ENCODE peak calls at places on chromosomes 5 and 9, in seven cellular contexts. One of them, this sample, is unnamed.
A peak's percentile ranks its signal among the peaks of the same experiment; 100 is the strongest.

GRCh38 chr5:134345996-134346395 is 21.0 kb downstream of the CDKL3 start:
- ATAC-seq in K562: no peak
- ATAC-seq in GM23338: peak; percentile 31
- ATAC-seq in HCT116: peak; percentile 36
- ATAC-seq in HepG2: no peak
- ATAC-seq in Panc1: no peak
- ATAC-seq in GM12878: no peak
- ATAC-seq in this sample: no peak

GRCh38 chr5:87300744-87301143 is 33.1 kb downstream of the RASA1 start:
- ATAC-seq in K562: peak; percentile 62
- ATAC-seq in GM23338: no peak
- ATAC-seq in HCT116: peak; percentile 97
- ATAC-seq in HepG2: no peak
- ATAC-seq in Panc1: peak; percentile 99
- ATAC-seq in GM12878: peak; percentile 32
- ATAC-seq in this sample: peak; percentile 71

GRCh38 chr5:160369990-160370712 is at the start of gene C1QTNF2:
- ATAC-seq in K562: peak; percentile 71
- ATAC-seq in GM23338: peak; percentile 91
- ATAC-seq in HCT116: peak; percentile 75
- ATAC-seq in HepG2: peak; percentile 78
- ATAC-seq in Panc1: peak; percentile 83
- ATAC-seq in GM12878: peak; percentile 69
- ATAC-seq in this sample: peak; percentile 88

GRCh38 chr5:88708021-88708420 is 175.0 kb downstream of the MEF2C start:
- ATAC-seq in K562: no peak
- ATAC-seq in GM23338: no peak
- ATAC-seq in HCT116: no peak
- ATAC-seq in HepG2: no peak
- ATAC-seq in Panc1: no peak
- ATAC-seq in GM12878: no peak
- ATAC-seq in this sample: no peak

GRCh38 chr5:112628219-112628618 is 109.5 kb upstream of the APC start:
- ATAC-seq in K562: no peak
- ATAC-seq in GM23338: peak; percentile 93
- ATAC-seq in HCT116: no peak
- ATAC-seq in HepG2: no peak
- ATAC-seq in Panc1: no peak
- ATAC-seq in GM12878: no peak
- ATAC-seq in this sample: no peak

GRCh38 chr9:694499-695154 is 146.9 kb upstream of the DMRT1 start:
- ATAC-seq in K562: no peak
- ATAC-seq in GM23338: no peak
- ATAC-seq in HCT116: no peak
- ATAC-seq in HepG2: peak; percentile 19
- ATAC-seq in Panc1: no peak
- ATAC-seq in GM12878: peak; percentile 27
- ATAC-seq in this sample: peak; percentile 57

GRCh38 chr9:108783318-108784127 is 72.3 kb downstream of the ACTL7B start:
- ATAC-seq in K562: no peak
- ATAC-seq in GM23338: no peak
- ATAC-seq in HCT116: no peak
- ATAC-seq in HepG2: peak; percentile 79
- ATAC-seq in Panc1: no peak
- ATAC-seq in GM12878: no peak
- ATAC-seq in this sample: no peak

GRCh38 chr9:6449645-6450044 is 36.6 kb downstream of the UHRF2 start:
- ATAC-seq in K562: peak; percentile 35
- ATAC-seq in GM23338: no peak
- ATAC-seq in HCT116: no peak
- ATAC-seq in HepG2: peak; percentile 35
- ATAC-seq in Panc1: no peak
- ATAC-seq in GM12878: peak; percentile 33
- ATAC-seq in this sample: no peak

GRCh38 chr5:156615901-156616300 is 234.2 kb upstream of the PPP1R2B start:
- ATAC-seq in K562: no peak
- ATAC-seq in GM23338: no peak
- ATAC-seq in HCT116: no peak
- ATAC-seq in HepG2: no peak
- ATAC-seq in Panc1: no peak
- ATAC-seq in GM12878: no peak
- ATAC-seq in this sample: no peak

DNA sequence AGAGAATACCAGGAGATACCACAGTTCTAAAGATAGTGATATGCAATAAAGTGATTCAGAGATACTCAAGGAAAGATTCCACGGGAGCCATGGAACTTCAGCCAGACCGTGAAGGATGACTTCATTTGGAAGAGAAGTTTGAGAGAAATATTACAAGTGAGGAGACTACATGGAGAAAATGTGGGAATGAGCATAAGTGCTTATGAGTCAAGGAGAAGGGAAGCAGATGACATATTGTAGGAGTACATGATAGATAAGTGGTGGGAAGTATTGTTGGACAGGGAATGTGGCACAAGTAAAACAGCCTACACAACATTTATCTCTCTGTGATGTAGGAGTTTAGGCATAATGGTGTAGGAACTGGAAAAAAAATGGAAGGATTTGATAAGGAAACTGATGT is 122.1 kb upstream of the FBXL17 start:
- ATAC-seq in K562: no peak
- ATAC-seq in GM23338: no peak
- ATAC-seq in HCT116: no peak
- ATAC-seq in HepG2: no peak
- ATAC-seq in Panc1: no peak
- ATAC-seq in GM12878: no peak
- ATAC-seq in this sample: no peak
- TF ChIP-seq POLR2AphosphoS5 in K562: no peak
- TF ChIP-seq POLR2AphosphoS5 in GM23338: no peak
- TF ChIP-seq POLR2AphosphoS5 in HCT116: no peak
- TF ChIP-seq POLR2AphosphoS5 in HepG2: no peak
- TF ChIP-seq POLR2AphosphoS5 in Panc1: no peak
- TF ChIP-seq POLR2AphosphoS5 in GM12878: no peak
- TF ChIP-seq POLR2AphosphoS5 in this sample: no peak

DNA sequence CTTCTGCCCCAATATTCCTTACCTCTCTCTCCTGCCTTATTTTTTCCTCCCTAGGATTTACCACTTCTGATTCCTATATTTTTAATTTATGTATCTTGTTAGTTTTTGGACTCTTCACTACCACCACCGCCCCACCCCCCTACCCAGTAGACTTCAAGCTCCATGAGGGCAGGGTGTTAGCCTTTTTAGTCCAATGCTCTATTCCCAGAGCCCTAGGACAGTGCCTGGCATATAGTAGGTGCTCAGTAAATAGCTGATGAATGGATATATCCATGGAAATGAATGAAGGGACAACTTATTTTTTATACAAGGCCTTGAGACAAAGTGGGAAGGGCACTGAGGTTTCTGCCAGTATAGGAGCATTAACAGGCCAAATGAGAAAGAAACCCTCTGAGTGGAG is 41.5 kb downstream of the IRF1 start:
- ATAC-seq in K562: no peak
- ATAC-seq in GM23338: no peak
- ATAC-seq in HCT116: no peak
- ATAC-seq in HepG2: no peak
- ATAC-seq in Panc1: no peak
- ATAC-seq in GM12878: no peak
- ATAC-seq in this sample: no peak
- TF ChIP-seq CTCF in K562: no peak
- TF ChIP-seq CTCF in GM23338: no peak
- TF ChIP-seq CTCF in HCT116: no peak
- TF ChIP-seq CTCF in HepG2: no peak
- TF ChIP-seq CTCF in Panc1: no peak
- TF ChIP-seq CTCF in GM12878: no peak
- TF ChIP-seq CTCF in this sample: no peak

GRCh38 chr5:958701-959571 is 49.7 kb upstream of the NKD2 start:
- ATAC-seq in K562: no peak
- ATAC-seq in GM23338: peak; percentile 14
- ATAC-seq in HCT116: peak; percentile 22
- ATAC-seq in HepG2: peak; percentile 29
- ATAC-seq in Panc1: peak; percentile 53
- ATAC-seq in GM12878: no peak
- ATAC-seq in this sample: peak; percentile 15
- TF ChIP-seq POLR2AphosphoS5 in K562: no peak
- TF ChIP-seq POLR2AphosphoS5 in GM23338: no peak
- TF ChIP-seq POLR2AphosphoS5 in HCT116: no peak
- TF ChIP-seq POLR2AphosphoS5 in HepG2: no peak
- TF ChIP-seq POLR2AphosphoS5 in Panc1: peak; percentile 32
- TF ChIP-seq POLR2AphosphoS5 in GM12878: no peak
- TF ChIP-seq POLR2AphosphoS5 in this sample: no peak

GRCh38 chr9:114098660-114099522 is at the start of gene KIF12:
- ATAC-seq in K562: peak; percentile 86
- ATAC-seq in GM23338: peak; percentile 78
- ATAC-seq in HCT116: peak; percentile 82
- ATAC-seq in HepG2: peak; percentile 83
- ATAC-seq in Panc1: peak; percentile 66
- ATAC-seq in GM12878: no peak
- ATAC-seq in this sample: no peak
- TF ChIP-seq CTCF in K562: no peak
- TF ChIP-seq CTCF in GM23338: no peak
- TF ChIP-seq CTCF in HCT116: no peak
- TF ChIP-seq CTCF in HepG2: no peak
- TF ChIP-seq CTCF in Panc1: peak; percentile 13
- TF ChIP-seq CTCF in GM12878: no peak
- TF ChIP-seq CTCF in this sample: no peak

GRCh38 chr9:127738666-127739065 is 3.6 kb upstream of the TOR2A start:
- ATAC-seq in K562: no peak
- ATAC-seq in GM23338: no peak
- ATAC-seq in HCT116: no peak
- ATAC-seq in HepG2: no peak
- ATAC-seq in Panc1: no peak
- ATAC-seq in GM12878: no peak
- ATAC-seq in this sample: no peak
- TF ChIP-seq POLR2AphosphoS5 in K562: no peak
- TF ChIP-seq POLR2AphosphoS5 in GM23338: no peak
- TF ChIP-seq POLR2AphosphoS5 in HCT116: no peak
- TF ChIP-seq POLR2AphosphoS5 in HepG2: no peak
- TF ChIP-seq POLR2AphosphoS5 in Panc1: no peak
- TF ChIP-seq POLR2AphosphoS5 in GM12878: no peak
- TF ChIP-seq POLR2AphosphoS5 in this sample: no peak

GRCh38 chr9:4339357-4339756 is 39.5 kb upstream of the GLIS3 start:
- ATAC-seq in K562: peak; percentile 63
- ATAC-seq in GM23338: peak; percentile 67
- ATAC-seq in HCT116: peak; percentile 92
- ATAC-seq in HepG2: peak; percentile 78
- ATAC-seq in Panc1: no peak
- ATAC-seq in GM12878: peak; percentile 94
- ATAC-seq in this sample: peak; percentile 42
- TF ChIP-seq CTCF in K562: peak; percentile 73
- TF ChIP-seq CTCF in GM23338: peak; percentile 98
- TF ChIP-seq CTCF in HCT116: peak; percentile 99
- TF ChIP-seq CTCF in HepG2: peak; percentile 79
- TF ChIP-seq CTCF in Panc1: peak; percentile 59
- TF ChIP-seq CTCF in GM12878: peak; percentile 99
- TF ChIP-seq CTCF in this sample: peak; percentile 85

This sample was measured in gastroesophageal sphincter.